ENCODE peak calls at places on chromosomes 13 and 19, in five cellular contexts. F is GM04503; B is stimulated activated CD8-positive, alpha-beta memory T cell treated with anti-CD3 and anti-CD28 coated beads, Interleukin-4, amount 100 ng/mL, for 4 hours; N is mesendoderm; D is globus pallidus. E is an unnamed sample.

GRCh38 chr19:5369962-5370367 is 29.4 kb upstream of the PTPRS start:
- DNase-seq in B (no peak), F (no peak), N (peak), D (no peak), E (peak)

GRCh38 chr13:27827646-27828045 is 35.4 kb downstream of the GSX1 start:
- DNase-seq in D (no peak), F (no peak), N (no peak), B (no peak), E (no peak)

GRCh38 chr13:40149611-40150283 is 494.3 kb downstream of the COG6 start:
- DNase-seq in D (peak), B (no peak), F (peak), N (no peak), E (no peak)

GRCh38 chr13:48828962-48829405 is 146.7 kb upstream of the FNDC3A start:
- DNase-seq in B (no peak), N (peak), D (no peak), F (no peak), E (no peak)

GRCh38 chr19:51740356-51740755 is 11.3 kb downstream of the FPR1 start:
- DNase-seq in D (no peak), N (no peak), F (no peak), B (no peak), E (no peak)

GRCh38 chr19:7360393-7360984 is 11.8 kb downstream of the ARHGEF18 start:
- DNase-seq in N (no peak), B (no peak), D (no peak), F (no peak), E (no peak)

GRCh38 chr19:38270587-38271167 is 6.3 kb downstream of the SPINT2 start:
- DNase-seq in F (no peak), B (no peak), D (no peak), N (peak), E (no peak)

GRCh38 chr13:87314822-87315221 is 356.3 kb upstream of the SLITRK5 start:
- DNase-seq in B (no peak), D (no peak), N (no peak), F (no peak), E (no peak)

GRCh38 chr19:20067898-20068297 is 9.9 kb upstream of the ZNF90 start:
- DNase-seq in B (no peak), F (no peak), D (no peak), N (peak), E (no peak)

GRCh38 chr13:114132419-114133121 is at the start of gene RASA3:
- DNase-seq in N (peak), D (peak), F (no peak), B (no peak), E (peak)

GRCh38 chr19:10505583-10506229 is 2.5 kb upstream of the KEAP1 start:
- DNase-seq in N (peak), F (no peak), D (no peak), B (peak), E (peak)

GRCh38 chr19:48418317-48419064 is 25.0 kb downstream of the GRIN2D start:
- DNase-seq in F (no peak), B (no peak), N (peak), D (no peak), E (peak)

GRCh38 chr13:110628952-110629701 is 13.8 kb downstream of the NAXD start:
- DNase-seq in F (no peak), D (no peak), N (no peak), B (no peak), E (no peak)

GRCh38 chr13:48574036-48574796 is 41.3 kb upstream of the RCBTB2 start:
- DNase-seq in F (no peak), N (no peak), D (no peak), B (no peak), E (no peak)

GRCh38 chr13:73803997-73804396 is 330.2 kb downstream of the KLF12 start:
- DNase-seq in B (no peak), D (no peak), F (peak), N (no peak), E (no peak)

GRCh38 chr19:43774103-43774939 is 6.5 kb downstream of the KCNN4 start:
- DNase-seq in N (peak), F (no peak), B (no peak), D (peak), E (peak)

GRCh38 chr13:23621316-23621645 is 51.1 kb downstream of the TNFRSF19 start:
- DNase-seq in D (no peak), B (no peak), F (peak), N (peak), E (no peak)

GRCh38 chr13:59950201-59950730 is 213.5 kb downstream of the DIAPH3 start:
- DNase-seq in N (no peak), B (no peak), D (no peak), F (no peak), E (no peak)